ENCODE peak calls at places on chromosomes 11 and 22, in nine cellular contexts. B, Y, E, A, D, C, S, M and I are unnamed samples.

GRCh38 chr22:43226368-43226979 is 39.5 kb upstream of the TTLL12 start:
- DNase-seq in B (no peak), Y (no peak), E (no peak), A (no peak), D (peak), C (no peak), S (no peak), M (no peak), I (no peak)

GRCh38 chr11:69099193-69099592 is 50.5 kb downstream of the TPCN2 start:
- DNase-seq in B (no peak), Y (no peak), E (no peak), A (no peak), D (no peak), C (peak), S (no peak), M (no peak), I (no peak)

GRCh38 chr11:117580866-117581265 is 216.2 kb downstream of the DSCAML1 start:
- DNase-seq in B (no peak), Y (no peak), E (no peak), A (no peak), D (no peak), C (no peak), S (no peak), M (no peak), I (no peak)

GRCh38 chr11:112292188-112292587 is 31.5 kb upstream of the PLET1 start:
- DNase-seq in B (no peak), Y (no peak), E (no peak), A (no peak), D (no peak), C (no peak), S (no peak), M (no peak), I (no peak)

GRCh38 chr11:119147604-119148333 is 1.1 kb upstream of the ABCG4 start:
- DNase-seq in B (no peak), Y (no peak), E (no peak), A (no peak), D (no peak), C (no peak), S (no peak), M (no peak), I (no peak)

GRCh38 chr11:62124186-62125113 is 639 bp downstream of the INCENP start:
- DNase-seq in B (peak), Y (peak), E (no peak), A (no peak), D (peak), C (peak), S (no peak), M (no peak), I (peak)

GRCh38 chr11:71210861-71211260 is 41.5 kb downstream of the SHANK2 start:
- DNase-seq in B (peak), Y (no peak), E (no peak), A (no peak), D (no peak), C (no peak), S (no peak), M (no peak), I (no peak)

GRCh38 chr11:107576497-107577086 is 11.1 kb upstream of the ALKBH8 start:
- DNase-seq in B (peak), Y (peak), E (no peak), A (peak), D (peak), C (peak), S (peak), M (peak), I (no peak)

GRCh38 chr11:62242021-62242420 is at the start of gene SCGB1D2:
- DNase-seq in B (peak), Y (peak), E (peak), A (no peak), D (no peak), C (no peak), S (peak), M (no peak), I (peak)

GRCh38 chr11:107998761-107999160 is 9.9 kb upstream of the CUL5 start:
- DNase-seq in B (no peak), Y (no peak), E (no peak), A (no peak), D (no peak), C (no peak), S (no peak), M (no peak), I (no peak)

GRCh38 chr22:24962835-24963234 is 10.3 kb downstream of the KIAA1671 start:
- DNase-seq in B (no peak), Y (no peak), E (no peak), A (no peak), D (no peak), C (no peak), S (no peak), M (no peak), I (no peak)

GRCh38 chr11:64244107-64244506 is 2.6 kb downstream of the PPP1R14B start:
- DNase-seq in B (no peak), Y (no peak), E (no peak), A (no peak), D (no peak), C (no peak), S (no peak), M (no peak), I (no peak)
- TF ChIP-seq POLR2A in B (no peak), Y (no peak), E (no peak), A (no peak), D (no peak), C (no peak), S (no peak), M (no peak), I (no peak)

GRCh38 chr22:46612904-46613605 is 7.1 kb upstream of the GRAMD4 start:
- DNase-seq in B (no peak), Y (no peak), E (peak), A (no peak), D (no peak), C (peak), S (no peak), M (no peak), I (no peak)
- TF ChIP-seq POLR2A in B (no peak), Y (no peak), E (no peak), A (no peak), D (no peak), C (peak), S (no peak), M (no peak), I (no peak)

GRCh38 chr11:3043315-3043871 is 13.8 kb downstream of the CARS1 start:
- DNase-seq in B (peak), Y (no peak), E (peak), A (peak), D (no peak), C (peak), S (peak), M (no peak), I (no peak)
- TF ChIP-seq POLR2A in B (no peak), Y (no peak), E (no peak), A (no peak), D (no peak), C (no peak), S (no peak), M (no peak), I (no peak)

GRCh38 chr22:28883657-28883916 is 215 bp downstream of the ZNRF3 start:
- DNase-seq in B (no peak), Y (no peak), E (no peak), A (no peak), D (no peak), C (no peak), S (no peak), M (no peak), I (no peak)

GRCh38 chr22:28884754-28885375 is 1.5 kb downstream of the ZNRF3 start:
- DNase-seq in B (no peak), Y (no peak), E (no peak), A (no peak), D (no peak), C (no peak), S (no peak), M (no peak), I (no peak)

GRCh38 chr22:28882545-28882877 is 861 bp upstream of the ZNRF3 start:
- DNase-seq in B (no peak), Y (no peak), E (no peak), A (no peak), D (no peak), C (no peak), S (no peak), M (no peak), I (no peak)

GRCh38 chr22:28883917-28884753 is 763 bp downstream of the ZNRF3 start:
- DNase-seq in B (peak), Y (peak), E (peak), A (peak), D (peak), C (peak), S (peak), M (peak), I (no peak)

GRCh38 chr22:28882878-28883656 is at the start of gene ZNRF3:
- DNase-seq in B (peak), Y (peak), E (peak), A (peak), D (peak), C (peak), S (peak), M (peak), I (peak)
- TF ChIP-seq POLR2A in B (peak), Y (peak), E (no peak), A (no peak), D (peak), C (peak), S (peak), M (peak), I (peak)

GRCh38 chr22:47618611-47619010 is 856.2 kb downstream of the TBC1D22A start:
- DNase-seq in B (no peak), Y (no peak), E (no peak), A (no peak), D (no peak), C (no peak), S (no peak), M (no peak), I (no peak)
- TF ChIP-seq POLR2A in B (no peak), Y (no peak), E (no peak), A (no peak), D (no peak), C (no peak), S (no peak), M (no peak), I (no peak)